ENCODE peak calls at places on chromosomes 13 and 19, in nine cellular contexts. Y, V, P, I, K, E, C, T and Q are unnamed samples.
A peak's percentile ranks its signal among the peaks of the same experiment; 100 is the strongest.

GRCh38 chr13:105144936-105145335 is 1390.5 kb downstream of the EFNB2 start:
- DNase-seq in Y (no peak), V (no peak), P (no peak), I (no peak), K (no peak), E (no peak), C (no peak), T (no peak), Q (no peak)

GRCh38 chr13:113044431-113045114 is 61.0 kb upstream of the F7 start:
- DNase-seq in Y (no peak), V (no peak), P (no peak), I (no peak), K (peak; percentile 38), E (peak; percentile 87), C (peak; percentile 83), T (no peak), Q (no peak)

GRCh38 chr19:2982983-2983350 is 5.6 kb downstream of the TLE6 start:
- DNase-seq in Y (no peak), V (peak; percentile 80), P (no peak), I (no peak), K (no peak), E (peak; percentile 19), C (peak; percentile 99), T (peak; percentile 94), Q (no peak)

GRCh38 chr13:55199132-55199531 is 1941.6 kb upstream of the PRR20A start:
- DNase-seq in Y (no peak), V (no peak), P (no peak), I (no peak), K (peak; percentile 29), E (no peak), C (peak; percentile 14), T (no peak), Q (no peak)

GRCh38 chr13:109256866-109257760 is 529.3 kb downstream of the IRS2 start:
- DNase-seq in Y (no peak), V (peak; percentile 100), P (no peak), I (no peak), K (peak; percentile 96), E (no peak), C (no peak), T (no peak), Q (no peak)

GRCh38 chr13:20847298-20847697 is 55.2 kb downstream of the XPO4 start:
- DNase-seq in Y (no peak), V (peak; percentile 43), P (no peak), I (no peak), K (no peak), E (no peak), C (peak; percentile 13), T (peak; percentile 10), Q (no peak)

GRCh38 chr13:110061270-110061669 is 245.7 kb downstream of the COL4A1 start:
- DNase-seq in Y (no peak), V (no peak), P (no peak), I (no peak), K (no peak), E (no peak), C (no peak), T (no peak), Q (no peak)

GRCh38 chr19:58166268-58166667 is 15.7 kb upstream of the ZNF329 start:
- DNase-seq in Y (no peak), V (peak; percentile 15), P (no peak), I (no peak), K (no peak), E (no peak), C (no peak), T (no peak), Q (no peak)

GRCh38 chr13:29570058-29570654 is 25.3 kb downstream of the SLC7A1 start:
- DNase-seq in Y (no peak), V (no peak), P (no peak), I (no peak), K (no peak), E (no peak), C (no peak), T (no peak), Q (no peak)

GRCh38 chr13:47545630-47546029 is 455.4 kb downstream of the SUCLA2 start:
- DNase-seq in Y (no peak), V (no peak), P (no peak), I (no peak), K (no peak), E (no peak), C (no peak), T (no peak), Q (no peak)

GRCh38 chr13:88764103-88764502 is 1092.9 kb downstream of the SLITRK5 start:
- DNase-seq in Y (no peak), V (no peak), P (no peak), I (no peak), K (no peak), E (no peak), C (no peak), T (no peak), Q (no peak)

GRCh38 chr13:66461021-66461420 is 769.1 kb downstream of the PCDH9 start:
- DNase-seq in Y (no peak), V (peak; percentile 46), P (no peak), I (no peak), K (no peak), E (no peak), C (no peak), T (no peak), Q (no peak)

GRCh38 chr19:57363734-57364181 is 407 bp downstream of the TRAPPC2B start:
- DNase-seq in Y (no peak), V (peak; percentile 11), P (no peak), I (no peak), K (no peak), E (no peak), C (no peak), T (no peak), Q (no peak)

GRCh38 chr19:6529351-6529750 is 1.5 kb upstream of the TNFSF9 start:
- DNase-seq in Y (no peak), V (no peak), P (no peak), I (no peak), K (no peak), E (no peak), C (no peak), T (no peak), Q (no peak)

GRCh38 chr13:79079351-79079839 is 326.7 kb downstream of the RBM26 start:
- DNase-seq in Y (no peak), V (no peak), P (no peak), I (no peak), K (peak; percentile 17), E (no peak), C (no peak), T (no peak), Q (no peak)

GRCh38 chr13:94481966-94482365 is 2.5 kb upstream of the DCT start:
- DNase-seq in Y (no peak), V (peak; percentile 71), P (no peak), I (no peak), K (peak; percentile 34), E (no peak), C (no peak), T (no peak), Q (no peak)

GRCh38 chr19:56119585-56119978 is 1.5 kb downstream of the ZNF787 start:
- DNase-seq in Y (no peak), V (peak; percentile 51), P (no peak), I (no peak), K (no peak), E (no peak), C (peak; percentile 43), T (no peak), Q (no peak)

GRCh38 chr13:43831088-43831487 is 44.3 kb upstream of the ENOX1 start:
- DNase-seq in Y (no peak), V (peak; percentile 86), P (no peak), I (no peak), K (no peak), E (no peak), C (no peak), T (no peak), Q (no peak)

GRCh38 chr19:3249408-3249807 is 24.9 kb downstream of the CELF5 start:
- DNase-seq in Y (no peak), V (no peak), P (no peak), I (no peak), K (peak; percentile 33), E (no peak), C (peak; percentile 78), T (no peak), Q (no peak)

GRCh38 chr13:113074876-113075275 is 30.7 kb upstream of the F7 start:
- DNase-seq in Y (no peak), V (no peak), P (no peak), I (no peak), K (no peak), E (no peak), C (no peak), T (no peak), Q (no peak)

GRCh38 chr19:34418300-34418699 is 9.9 kb upstream of the UBA2 start:
- DNase-seq in Y (no peak), V (no peak), P (no peak), I (no peak), K (no peak), E (no peak), C (no peak), T (no peak), Q (no peak)

GRCh38 chr13:25494708-25495411 is 123.1 kb downstream of the ATP8A2 start:
- DNase-seq in Y (no peak), V (no peak), P (no peak), I (no peak), K (no peak), E (no peak), C (no peak), T (peak; percentile 87), Q (no peak)

GRCh38 chr13:40961224-40961623 is 57.9 kb downstream of the ELF1 start:
- DNase-seq in Y (no peak), V (no peak), P (no peak), I (no peak), K (no peak), E (no peak), C (no peak), T (no peak), Q (no peak)

GRCh38 chr13:102812616-102813287 is 13.8 kb downstream of the BIVM start:
- DNase-seq in Y (no peak), V (peak; percentile 27), P (no peak), I (no peak), K (no peak), E (no peak), C (no peak), T (no peak), Q (no peak)

GRCh38 chr13:36979361-36980040 is 19.6 kb downstream of the ALG5 start:
- DNase-seq in Y (no peak), V (peak; percentile 25), P (no peak), I (no peak), K (no peak), E (no peak), C (peak; percentile 42), T (no peak), Q (no peak)

GRCh38 chr19:17948967-17949930 is 16.4 kb downstream of the CCDC124 start:
- DNase-seq in Y (no peak), V (no peak), P (no peak), I (no peak), K (no peak), E (no peak), C (peak; percentile 25), T (peak; percentile 52), Q (no peak)

GRCh38 chr13:40401911-40402776 is 264.3 kb downstream of the FOXO1 start:
- DNase-seq in Y (peak; percentile 35), V (peak; percentile 98), P (no peak), I (no peak), K (peak; percentile 98), E (peak; percentile 44), C (peak; percentile 39), T (no peak), Q (no peak)

GRCh38 chr13:25214371-25215252 is 42.5 kb upstream of the AMER2 start:
- DNase-seq in Y (no peak), V (peak; percentile 50), P (no peak), I (no peak), K (peak; percentile 20), E (no peak), C (no peak), T (no peak), Q (no peak)

GRCh38 chr19:13404236-13404635 is 102.0 kb downstream of the CACNA1A start:
- DNase-seq in Y (no peak), V (no peak), P (no peak), I (no peak), K (no peak), E (no peak), C (no peak), T (no peak), Q (no peak)

GRCh38 chr13:91714726-91715334 is 316.4 kb downstream of the GPC5 start:
- DNase-seq in Y (no peak), V (no peak), P (no peak), I (no peak), K (peak; percentile 7), E (no peak), C (peak; percentile 23), T (no peak), Q (no peak)

GRCh38 chr13:20371825-20372224 is 139.7 kb upstream of the GJB6 start:
- DNase-seq in Y (no peak), V (no peak), P (no peak), I (no peak), K (no peak), E (no peak), C (no peak), T (no peak), Q (no peak)